ENCODE peak calls at places on chromosome 1, in five cellular contexts. H, Y, P, U and J are unnamed samples.

GRCh38 chr1:17213433-17214148 is 8.7 kb downstream of the PADI1 start:
- DNase-seq in P (no peak), Y (no peak), H (no peak), U (no peak), J (no peak)

GRCh38 chr1:115428262-115428661 is 90.2 kb upstream of the NGF start:
- DNase-seq in Y (no peak), P (no peak), H (no peak), U (no peak), J (no peak)

GRCh38 chr1:207958376-207959139 is 47.6 kb upstream of the CD34 start:
- DNase-seq in P (no peak), U (no peak), H (no peak), Y (no peak), J (no peak)

GRCh38 chr1:186662752-186663151 is 17.5 kb downstream of the PTGS2 start:
- DNase-seq in Y (no peak), P (peak; percentile 38), H (no peak), U (no peak), J (no peak)

GRCh38 chr1:153928776-153929432 is 6.1 kb upstream of the GATAD2B start:
- DNase-seq in U (peak; percentile 85), P (no peak), Y (peak; percentile 22), H (no peak), J (no peak)

GRCh38 chr1:23020731-23021130 is 1.5 kb downstream of the KDM1A start:
- DNase-seq in Y (no peak), H (no peak), P (no peak), U (peak; percentile 26), J (peak; percentile 12)

GRCh38 chr1:116334015-116334547 is 39.0 kb upstream of the ATP1A1 start:
- DNase-seq in H (no peak), P (no peak), U (peak; percentile 74), Y (peak; percentile 86), J (no peak)

GRCh38 chr1:34618381-34618780 is 136.5 kb upstream of the GJB5 start:
- DNase-seq in U (no peak), H (no peak), Y (no peak), P (no peak), J (no peak)

GRCh38 chr1:1006305-1007159 is 6.6 kb upstream of the HES4 start:
- DNase-seq in H (peak; percentile 21), P (no peak), U (no peak), Y (peak; percentile 17), J (no peak)

GRCh38 chr1:150973258-150973825 is 1.3 kb downstream of the CERS2 start:
- DNase-seq in P (peak; percentile 58), U (peak; percentile 28), H (peak; percentile 41), Y (peak; percentile 47), J (no peak)